ENCODE peak calls at places on chromosomes 13 and 19, in seven cellular contexts. O is body of pancreas; I is fibroblast of the aortic adventitia; Q is psoas muscle; H is A549; U is CD8-positive, alpha-beta T cell; D is HL-60. S is an unnamed sample.

GRCh38 chr19:5407356-5407755 is 47.9 kb upstream of the ZNRF4 start:
- DNase-seq in H (peak; percentile 61), I (peak; percentile 20), O (no peak), U (no peak), D (no peak), Q (no peak), S (no peak)

GRCh38 chr19:39175564-39175963 is 21.2 kb upstream of the NCCRP1 start:
- DNase-seq in H (no peak), O (no peak), Q (no peak), I (no peak), U (no peak), D (no peak), S (no peak)

GRCh38 chr13:79448413-79448812 is 32.5 kb upstream of the NDFIP2 start:
- DNase-seq in D (peak; percentile 31), U (no peak), Q (no peak), H (no peak), O (no peak), I (no peak), S (peak; percentile 24)

GRCh38 chr19:49167857-49168409 is 10.3 kb downstream of the TRPM4 start:
- DNase-seq in U (no peak), Q (no peak), H (no peak), I (no peak), D (no peak), O (no peak), S (no peak)

GRCh38 chr13:35393886-35394285 is 82.6 kb downstream of the MAB21L1 start:
- DNase-seq in Q (no peak), U (no peak), O (no peak), H (no peak), D (no peak), I (no peak), S (no peak)

GRCh38 chr19:50835785-50836542 is 2.6 kb upstream of the KLK15 start:
- DNase-seq in U (peak; percentile 40), I (peak; percentile 31), D (peak; percentile 29), H (peak; percentile 83), Q (peak; percentile 59), O (peak; percentile 90), S (peak; percentile 83)

GRCh38 chr13:25180450-25180794 is 8.3 kb upstream of the AMER2 start:
- DNase-seq in U (no peak), H (no peak), D (no peak), Q (no peak), O (no peak), I (no peak), S (no peak)

GRCh38 chr19:49677232-49677881 is at the start of gene PRMT1:
- DNase-seq in O (no peak), U (peak; percentile 40), Q (peak; percentile 80), H (peak; percentile 76), D (peak; percentile 25), I (no peak), S (no peak)

GRCh38 chr19:29285187-29285687 is 72.3 kb upstream of the UQCRFS1 start:
- DNase-seq in O (no peak), U (no peak), Q (no peak), D (peak; percentile 25), H (no peak), I (no peak), S (no peak)

GRCh38 chr19:36939153-36939552 is 23.0 kb downstream of the ZNF568 start:
- DNase-seq in O (no peak), H (no peak), U (no peak), I (no peak), D (peak; percentile 10), Q (no peak), S (no peak)

GRCh38 chr19:8451885-8452284 is 7.1 kb downstream of the HNRNPM start:
- DNase-seq in D (peak; percentile 32), Q (no peak), U (no peak), O (no peak), H (peak; percentile 30), I (peak; percentile 52), S (peak; percentile 57)

GRCh38 chr19:3186377-3186688 is 603 bp downstream of the NCLN start:
- DNase-seq in Q (no peak), I (no peak), O (no peak), D (no peak), H (no peak), U (peak; percentile 14), S (peak; percentile 4)

GRCh38 chr13:101917833-101918755 is 465.6 kb downstream of the ITGBL1 start:
- DNase-seq in D (no peak), Q (no peak), O (peak; percentile 20), I (no peak), U (no peak), H (no peak), S (peak; percentile 9)

GRCh38 chr13:83498486-83499190 is 383.6 kb downstream of the SLITRK1 start:
- DNase-seq in O (no peak), Q (no peak), I (peak; percentile 10), U (no peak), D (no peak), H (peak; percentile 64), S (peak; percentile 53)

GRCh38 chr19:6672693-6673290 is 2.8 kb upstream of the TNFSF14 start:
- DNase-seq in Q (no peak), I (no peak), O (no peak), U (no peak), H (no peak), D (no peak), S (no peak)

GRCh38 chr19:33471111-33471996 is 50.2 kb downstream of the PEPD start:
- DNase-seq in Q (no peak), I (no peak), H (no peak), U (no peak), D (no peak), O (no peak), S (no peak)

GRCh38 chr13:100235311-100235901 is 146.5 kb downstream of the PCCA start:
- DNase-seq in D (peak; percentile 42), H (peak; percentile 46), I (peak; percentile 74), O (peak; percentile 41), U (no peak), Q (no peak), S (peak; percentile 51)

GRCh38 chr13:20713751-20714150 is 10.3 kb downstream of the IL17D start:
- DNase-seq in O (no peak), D (no peak), I (peak; percentile 42), Q (peak; percentile 75), U (no peak), H (no peak), S (peak; percentile 69)

DNA sequence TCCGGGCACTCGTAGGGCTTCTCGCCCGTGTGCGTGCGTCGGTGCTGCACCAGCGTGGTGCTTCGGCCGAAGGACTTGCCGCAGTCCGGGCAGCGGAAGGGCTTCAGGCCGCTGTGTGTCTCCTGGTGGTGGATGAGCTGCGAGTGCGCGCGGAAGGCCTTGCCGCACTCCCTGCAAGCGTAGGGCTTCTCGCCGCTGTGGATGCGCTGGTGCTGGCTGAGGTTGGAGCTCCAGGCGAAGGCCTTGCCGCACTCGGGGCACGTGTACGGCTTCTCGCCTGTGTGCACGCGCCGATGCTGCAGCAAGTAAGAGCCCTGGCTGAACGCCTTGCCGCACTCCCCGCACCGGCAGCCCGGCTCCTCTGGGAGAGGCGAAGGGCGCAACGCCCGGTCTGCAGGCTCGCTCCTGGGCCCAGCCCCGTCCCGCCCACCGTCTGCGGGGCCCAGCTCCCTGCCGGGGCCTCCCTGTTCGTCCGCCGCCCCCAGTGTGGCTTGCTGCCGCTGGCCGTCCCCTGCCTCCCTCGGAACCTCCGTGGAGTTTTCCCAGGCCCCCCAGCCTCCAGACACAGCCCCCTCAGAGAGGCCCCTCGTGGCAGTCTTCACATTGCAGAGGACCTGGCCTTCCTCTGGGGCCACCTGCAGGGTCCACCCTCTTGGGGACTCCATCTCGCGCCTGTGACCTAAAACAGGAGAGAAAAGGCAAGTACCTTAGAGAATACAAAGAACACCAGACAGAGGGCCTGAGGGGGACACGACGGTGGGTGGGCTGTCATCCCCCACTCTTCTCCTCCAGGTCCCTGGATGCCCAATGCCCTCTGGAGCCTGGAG is 3.9 kb upstream of the A1BG start:
- DNase-seq in U (no peak), O (no peak), H (no peak), I (no peak), D (no peak), Q (no peak), S (peak; percentile 54)
- H3K4me3 ChIP-seq in U (peak overlapping the region; percentile 53), O (no peak overlapping the region), H (no peak overlapping the region), I (no peak overlapping the region), D (no peak overlapping the region), Q (peak overlapping the region; percentile 59), S (peak overlapping the region; percentile 34)

GRCh38 chr13:37059848-37060192 is 332 bp upstream of the SUPT20H start:
- DNase-seq in I (no peak), D (no peak), H (no peak), U (no peak), O (no peak), Q (no peak), S (no peak)

GRCh38 chr13:37058801-37059135 is 720 bp downstream of the SUPT20H start:
- DNase-seq in D (no peak), I (no peak), Q (no peak), U (peak; percentile 15), O (no peak), H (no peak), S (no peak)

GRCh38 chr13:37059136-37059847 is at the start of gene SUPT20H:
- DNase-seq in H (peak; percentile 87), D (peak; percentile 95), I (peak; percentile 86), Q (peak; percentile 97), O (peak; percentile 93), U (peak; percentile 95), S (peak; percentile 91)
- TF ChIP-seq CTCF in H (no peak), D (no peak), I (no peak), Q (no peak), O (no peak), U (no peak), S (no peak)

GRCh38 chr13:108278466-108278865 is 8.9 kb downstream of the TNFSF13B start:
- DNase-seq in Q (no peak), I (no peak), U (no peak), H (no peak), O (no peak), D (no peak), S (no peak)
- H3K4me3 ChIP-seq in Q (no peak overlapping the region), I (no peak overlapping the region), U (no peak overlapping the region), H (no peak overlapping the region), O (no peak overlapping the region), D (no peak overlapping the region), S (no peak overlapping the region)

DNA sequence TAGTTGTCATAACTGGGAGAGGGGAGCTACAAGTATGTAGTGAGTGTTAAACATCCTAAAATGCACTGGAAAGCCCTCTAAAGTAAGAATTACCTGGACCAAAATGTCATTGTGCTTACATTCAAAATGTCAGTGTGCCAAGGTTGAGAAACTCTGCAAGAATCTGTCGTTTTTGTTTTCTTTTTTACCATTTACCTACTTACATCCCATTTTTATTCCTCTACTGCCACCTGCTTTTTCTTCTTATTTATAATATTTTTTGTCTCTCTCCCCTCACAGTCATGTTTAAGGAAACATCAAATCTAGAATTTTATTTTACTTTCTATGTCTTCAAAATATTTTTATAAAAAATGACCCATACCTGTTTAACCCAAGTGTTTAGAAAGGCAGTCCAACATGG is 226.4 kb downstream of the PCDH17 start:
- DNase-seq in I (no peak), U (no peak), D (no peak), H (no peak), O (no peak), Q (no peak), S (no peak)
- TF ChIP-seq CTCF in I (no peak), U (no peak), D (no peak), H (no peak), O (no peak), Q (no peak), S (no peak)

S was measured in foreskin fibroblast.